ENCODE peak calls at places on chromosomes 2 and 18, in seven cellular contexts. One of them, this sample, is unnamed.

GRCh38 chr18:79511671-79512301 is 116.1 kb downstream of the NFATC1 start:
- DNase-seq in activated naive CD8-positive, alpha-beta T cell treated with anti-CD3 and anti-CD28 coated beads, Interleukin-2, amount 50 U/mL, for 24 hours: peak; percentile 1
- DNase-seq in EH: no peak
- DNase-seq in activated naive CD4-positive, alpha-beta T cell treated with anti-CD3 and anti-CD28 coated beads, Interleukin-2, amount 50 U/mL, for 72 hours: peak; percentile 46
- DNase-seq in stomach: peak; percentile 43
- DNase-seq in left ventricle myocardium inferior: no peak
- DNase-seq in GM06990: no peak
- DNase-seq in this sample: peak; percentile 24

GRCh38 chr2:18117592-18117991 is 239.1 kb downstream of the KCNS3 start:
- DNase-seq in left ventricle myocardium inferior: no peak
- DNase-seq in activated naive CD4-positive, alpha-beta T cell treated with anti-CD3 and anti-CD28 coated beads, Interleukin-2, amount 50 U/mL, for 72 hours: no peak
- DNase-seq in stomach: peak; percentile 46
- DNase-seq in EH: peak; percentile 65
- DNase-seq in GM06990: no peak
- DNase-seq in activated naive CD8-positive, alpha-beta T cell treated with anti-CD3 and anti-CD28 coated beads, Interleukin-2, amount 50 U/mL, for 24 hours: no peak
- DNase-seq in this sample: peak; percentile 47

GRCh38 chr2:32712870-32713269 is 85.0 kb downstream of the TTC27 start:
- DNase-seq in stomach: no peak
- DNase-seq in left ventricle myocardium inferior: no peak
- DNase-seq in activated naive CD8-positive, alpha-beta T cell treated with anti-CD3 and anti-CD28 coated beads, Interleukin-2, amount 50 U/mL, for 24 hours: no peak
- DNase-seq in activated naive CD4-positive, alpha-beta T cell treated with anti-CD3 and anti-CD28 coated beads, Interleukin-2, amount 50 U/mL, for 72 hours: no peak
- DNase-seq in GM06990: no peak
- DNase-seq in EH: no peak
- DNase-seq in this sample: no peak

GRCh38 chr2:121189011-121189410 is 96.0 kb downstream of the TFCP2L1 start:
- DNase-seq in activated naive CD8-positive, alpha-beta T cell treated with anti-CD3 and anti-CD28 coated beads, Interleukin-2, amount 50 U/mL, for 24 hours: no peak
- DNase-seq in GM06990: no peak
- DNase-seq in left ventricle myocardium inferior: no peak
- DNase-seq in stomach: no peak
- DNase-seq in activated naive CD4-positive, alpha-beta T cell treated with anti-CD3 and anti-CD28 coated beads, Interleukin-2, amount 50 U/mL, for 72 hours: no peak
- DNase-seq in EH: peak; percentile 6
- DNase-seq in this sample: no peak

GRCh38 chr2:25294573-25295462 is 46.9 kb downstream of the DNMT3A start:
- DNase-seq in activated naive CD4-positive, alpha-beta T cell treated with anti-CD3 and anti-CD28 coated beads, Interleukin-2, amount 50 U/mL, for 72 hours: peak; percentile 82
- DNase-seq in left ventricle myocardium inferior: peak; percentile 83
- DNase-seq in EH: peak; percentile 47
- DNase-seq in stomach: peak; percentile 80
- DNase-seq in GM06990: peak; percentile 82
- DNase-seq in activated naive CD8-positive, alpha-beta T cell treated with anti-CD3 and anti-CD28 coated beads, Interleukin-2, amount 50 U/mL, for 24 hours: peak; percentile 77
- DNase-seq in this sample: peak; percentile 95

GRCh38 chr2:149204686-149205085 is 125.7 kb upstream of the LYPD6 start:
- DNase-seq in stomach: no peak
- DNase-seq in activated naive CD8-positive, alpha-beta T cell treated with anti-CD3 and anti-CD28 coated beads, Interleukin-2, amount 50 U/mL, for 24 hours: no peak
- DNase-seq in left ventricle myocardium inferior: no peak
- DNase-seq in GM06990: no peak
- DNase-seq in EH: no peak
- DNase-seq in activated naive CD4-positive, alpha-beta T cell treated with anti-CD3 and anti-CD28 coated beads, Interleukin-2, amount 50 U/mL, for 72 hours: no peak
- DNase-seq in this sample: no peak

GRCh38 chr2:61255580-61256437 is 93.8 kb downstream of the C2orf74 start:
- DNase-seq in GM06990: no peak
- DNase-seq in EH: peak; percentile 94
- DNase-seq in activated naive CD4-positive, alpha-beta T cell treated with anti-CD3 and anti-CD28 coated beads, Interleukin-2, amount 50 U/mL, for 72 hours: no peak
- DNase-seq in left ventricle myocardium inferior: no peak
- DNase-seq in activated naive CD8-positive, alpha-beta T cell treated with anti-CD3 and anti-CD28 coated beads, Interleukin-2, amount 50 U/mL, for 24 hours: no peak
- DNase-seq in stomach: no peak
- DNase-seq in this sample: no peak

GRCh38 chr2:120275617-120276400 is 23.2 kb downstream of the RALB start:
- DNase-seq in EH: no peak
- DNase-seq in left ventricle myocardium inferior: no peak
- DNase-seq in GM06990: no peak
- DNase-seq in activated naive CD4-positive, alpha-beta T cell treated with anti-CD3 and anti-CD28 coated beads, Interleukin-2, amount 50 U/mL, for 72 hours: no peak
- DNase-seq in activated naive CD8-positive, alpha-beta T cell treated with anti-CD3 and anti-CD28 coated beads, Interleukin-2, amount 50 U/mL, for 24 hours: no peak
- DNase-seq in stomach: no peak
- DNase-seq in this sample: no peak

GRCh38 chr2:147051248-147051647 is 793.6 kb upstream of the ACVR2A start:
- DNase-seq in stomach: no peak
- DNase-seq in GM06990: no peak
- DNase-seq in left ventricle myocardium inferior: no peak
- DNase-seq in activated naive CD4-positive, alpha-beta T cell treated with anti-CD3 and anti-CD28 coated beads, Interleukin-2, amount 50 U/mL, for 72 hours: no peak
- DNase-seq in EH: no peak
- DNase-seq in activated naive CD8-positive, alpha-beta T cell treated with anti-CD3 and anti-CD28 coated beads, Interleukin-2, amount 50 U/mL, for 24 hours: no peak
- DNase-seq in this sample: no peak

GRCh38 chr18:24869285-24869684 is 408.8 kb downstream of the HRH4 start:
- DNase-seq in GM06990: no peak
- DNase-seq in activated naive CD8-positive, alpha-beta T cell treated with anti-CD3 and anti-CD28 coated beads, Interleukin-2, amount 50 U/mL, for 24 hours: no peak
- DNase-seq in left ventricle myocardium inferior: no peak
- DNase-seq in activated naive CD4-positive, alpha-beta T cell treated with anti-CD3 and anti-CD28 coated beads, Interleukin-2, amount 50 U/mL, for 72 hours: no peak
- DNase-seq in stomach: no peak
- DNase-seq in EH: no peak
- DNase-seq in this sample: no peak

GRCh38 chr2:69933254-69933828 is 18.4 kb downstream of the MXD1 start:
- DNase-seq in activated naive CD8-positive, alpha-beta T cell treated with anti-CD3 and anti-CD28 coated beads, Interleukin-2, amount 50 U/mL, for 24 hours: no peak
- DNase-seq in activated naive CD4-positive, alpha-beta T cell treated with anti-CD3 and anti-CD28 coated beads, Interleukin-2, amount 50 U/mL, for 72 hours: no peak
- DNase-seq in stomach: no peak
- DNase-seq in GM06990: no peak
- DNase-seq in EH: no peak
- DNase-seq in left ventricle myocardium inferior: no peak
- DNase-seq in this sample: no peak

GRCh38 chr18:34357944-34358580 is 133.3 kb upstream of the NOL4 start:
- DNase-seq in stomach: no peak
- DNase-seq in GM06990: peak; percentile 25
- DNase-seq in activated naive CD8-positive, alpha-beta T cell treated with anti-CD3 and anti-CD28 coated beads, Interleukin-2, amount 50 U/mL, for 24 hours: no peak
- DNase-seq in left ventricle myocardium inferior: no peak
- DNase-seq in activated naive CD4-positive, alpha-beta T cell treated with anti-CD3 and anti-CD28 coated beads, Interleukin-2, amount 50 U/mL, for 72 hours: no peak
- DNase-seq in EH: no peak
- DNase-seq in this sample: no peak

GRCh38 chr2:16682431-16683130 is 16.9 kb upstream of the CYRIA start:
- DNase-seq in EH: no peak
- DNase-seq in activated naive CD8-positive, alpha-beta T cell treated with anti-CD3 and anti-CD28 coated beads, Interleukin-2, amount 50 U/mL, for 24 hours: no peak
- DNase-seq in left ventricle myocardium inferior: no peak
- DNase-seq in activated naive CD4-positive, alpha-beta T cell treated with anti-CD3 and anti-CD28 coated beads, Interleukin-2, amount 50 U/mL, for 72 hours: no peak
- DNase-seq in stomach: no peak
- DNase-seq in GM06990: no peak
- DNase-seq in this sample: no peak

GRCh38 chr2:145617906-145618305 is 1098.0 kb upstream of the ZEB2 start:
- DNase-seq in left ventricle myocardium inferior: no peak
- DNase-seq in activated naive CD8-positive, alpha-beta T cell treated with anti-CD3 and anti-CD28 coated beads, Interleukin-2, amount 50 U/mL, for 24 hours: no peak
- DNase-seq in activated naive CD4-positive, alpha-beta T cell treated with anti-CD3 and anti-CD28 coated beads, Interleukin-2, amount 50 U/mL, for 72 hours: no peak
- DNase-seq in EH: peak; percentile 75
- DNase-seq in stomach: no peak
- DNase-seq in GM06990: no peak
- DNase-seq in this sample: no peak

GRCh38 chr2:18046558-18046957 is 168.1 kb downstream of the KCNS3 start:
- DNase-seq in stomach: no peak
- DNase-seq in left ventricle myocardium inferior: no peak
- DNase-seq in activated naive CD8-positive, alpha-beta T cell treated with anti-CD3 and anti-CD28 coated beads, Interleukin-2, amount 50 U/mL, for 24 hours: no peak
- DNase-seq in activated naive CD4-positive, alpha-beta T cell treated with anti-CD3 and anti-CD28 coated beads, Interleukin-2, amount 50 U/mL, for 72 hours: no peak
- DNase-seq in EH: peak; percentile 83
- DNase-seq in GM06990: no peak
- DNase-seq in this sample: no peak